ENCODE peak calls at places on chromosomes 11 and 22, in six cellular contexts. N is mesenchymal stem cell, K is neural progenitor cell, B is AG10803, S is left ventricle myocardium superior, Q is substantia nigra. D is an unnamed sample.

GRCh38 chr11:102007567-102008437 is 39.4 kb upstream of the CFAP300 start:
- DNase-seq in N (peak), K (peak), B (peak), S (no peak), Q (no peak), D (peak)

GRCh38 chr22:35310556-35311550 is 11.2 kb downstream of the TOM1 start:
- DNase-seq in N (no peak), K (peak), B (no peak), S (no peak), Q (no peak), D (no peak)

GRCh38 chr11:103539166-103539565 is 429.9 kb downstream of the DYNC2H1 start:
- DNase-seq in N (no peak), K (no peak), B (no peak), S (no peak), Q (no peak), D (no peak)

GRCh38 chr11:72138821-72139390 is 3.4 kb downstream of the FOLR3 start:
- DNase-seq in N (no peak), K (no peak), B (no peak), S (no peak), Q (no peak), D (no peak)

GRCh38 chr11:76266269-76266668 is 60.0 kb upstream of the WNT11 start:
- DNase-seq in N (peak), K (no peak), B (peak), S (no peak), Q (no peak), D (no peak)

GRCh38 chr11:44010789-44011251 is 37.0 kb upstream of the ACCSL start:
- DNase-seq in N (no peak), K (no peak), B (peak), S (no peak), Q (no peak), D (no peak)

GRCh38 chr11:124075841-124076571 is 34.9 kb upstream of the OR10G7 start:
- DNase-seq in N (no peak), K (no peak), B (peak), S (peak), Q (peak), D (no peak)

GRCh38 chr22:45781459-45781858 is 109.8 kb downstream of the ATXN10 start:
- DNase-seq in N (no peak), K (no peak), B (peak), S (no peak), Q (no peak), D (no peak)

GRCh38 chr11:12864316-12865156 is 144.6 kb upstream of the RASSF10 start:
- DNase-seq in N (peak), K (peak), B (peak), S (no peak), Q (no peak), D (peak)

GRCh38 chr11:75233688-75234295 is 6.8 kb upstream of the TPBGL start:
- DNase-seq in N (peak), K (peak), B (peak), S (no peak), Q (no peak), D (peak)

GRCh38 chr11:133477263-133477625 is 55.1 kb downstream of the OPCML start:
- DNase-seq in N (no peak), K (no peak), B (no peak), S (no peak), Q (no peak), D (no peak)

GRCh38 chr11:1230456-1231395 is 7.9 kb downstream of the MUC5B start:
- DNase-seq in N (no peak), K (no peak), B (no peak), S (peak), Q (no peak), D (no peak)

GRCh38 chr22:19995611-19996339 is 20.8 kb downstream of the ARVCF start:
- DNase-seq in N (no peak), K (no peak), B (peak), S (peak), Q (no peak), D (peak)

GRCh38 chr11:48307760-48308386 is 1.9 kb downstream of the OR4S1 start:
- DNase-seq in N (peak), K (peak), B (peak), S (no peak), Q (peak), D (peak)

GRCh38 chr11:69157156-69157821 is 1.6 kb downstream of the SMIM38 start:
- DNase-seq in N (no peak), K (peak), B (peak), S (peak), Q (peak), D (no peak)

GRCh38 chr22:27412866-27413445 is 388.6 kb downstream of the MN1 start:
- DNase-seq in N (no peak), K (no peak), B (peak), S (no peak), Q (no peak), D (no peak)

GRCh38 chr11:28133146-28133545 is 25.0 kb downstream of the METTL15 start:
- DNase-seq in N (no peak), K (no peak), B (peak), S (no peak), Q (no peak), D (no peak)

GRCh38 chr11:113874920-113875413 is 405 bp downstream of the USP28 start:
- DNase-seq in N (peak), K (peak), B (no peak), S (no peak), Q (no peak), D (no peak)

GRCh38 chr11:11980200-11980599 is 28.2 kb downstream of the DKK3 start:
- DNase-seq in N (peak), K (no peak), B (no peak), S (no peak), Q (no peak), D (no peak)